ENCODE peak calls at places on chromosomes 13 and 19, in seven cellular contexts. J is PC-9; P is activated CD4-positive, alpha-beta T cell treated with anti-CD3 and anti-CD28 coated beads for 48 hours; K is NCI-H1436 treated with DMSO at 0.1 percent for 48 hours; N is HT1080; I is left ventricle myocardium superior; Q is A172. O is an unnamed sample.

GRCh38 chr19:58386166-58386575 is 898 bp upstream of the RPS5 start:
- DNase-seq in P (no peak), K (no peak), I (peak), N (no peak), Q (no peak), J (no peak), O (no peak)

GRCh38 chr19:41149831-41150230 is 35.6 kb downstream of the CYP2F1 start:
- DNase-seq in I (no peak), N (no peak), P (no peak), J (no peak), K (no peak), Q (no peak), O (no peak)

GRCh38 chr13:88937381-88937780 is 1266.2 kb downstream of the SLITRK5 start:
- DNase-seq in N (no peak), J (no peak), K (no peak), I (no peak), Q (no peak), P (no peak), O (no peak)

GRCh38 chr13:72341904-72342303 is 385.5 kb downstream of the MZT1 start:
- DNase-seq in N (no peak), Q (no peak), P (no peak), K (no peak), I (no peak), J (no peak), O (no peak)

GRCh38 chr13:109883181-109884180 is 97.1 kb upstream of the IRS2 start:
- DNase-seq in J (no peak), N (no peak), P (no peak), Q (peak), K (no peak), I (no peak), O (no peak)

GRCh38 chr19:33438987-33439781 is 65.7 kb downstream of the CEBPG start:
- DNase-seq in P (no peak), Q (no peak), I (no peak), N (no peak), J (no peak), K (no peak), O (no peak)

GRCh38 chr13:25310891-25311290 is 9.5 kb downstream of the NUP58 start:
- DNase-seq in Q (no peak), P (no peak), I (no peak), K (no peak), J (no peak), N (no peak), O (no peak)

GRCh38 chr13:43268632-43269031 is 245.2 kb downstream of the DNAJC15 start:
- DNase-seq in P (no peak), I (no peak), J (no peak), Q (no peak), K (no peak), N (no peak), O (no peak)

GRCh38 chr13:112236539-112237197 is 139.5 kb upstream of the SPACA7 start:
- DNase-seq in K (no peak), J (no peak), Q (no peak), N (no peak), P (no peak), I (no peak), O (no peak)

GRCh38 chr13:101654916-101655315 is 202.4 kb downstream of the ITGBL1 start:
- DNase-seq in Q (peak), I (no peak), N (no peak), K (no peak), J (no peak), P (no peak), O (no peak)

GRCh38 chr13:111005364-111005763 is 90.5 kb upstream of the ANKRD10 start:
- DNase-seq in K (no peak), P (no peak), Q (peak), I (no peak), J (peak), N (peak), O (no peak)

GRCh38 chr13:34805347-34805746 is 136.7 kb upstream of the NBEA start:
- DNase-seq in K (no peak), P (no peak), N (no peak), J (no peak), Q (no peak), I (no peak), O (no peak)

GRCh38 chr13:66520511-66521390 is 709.4 kb downstream of the PCDH9 start:
- DNase-seq in I (no peak), N (no peak), Q (no peak), K (no peak), J (no peak), P (no peak), O (no peak)

GRCh38 chr19:17180997-17181702 is 34.0 kb upstream of the USE1 start:
- DNase-seq in I (no peak), N (no peak), J (no peak), K (no peak), P (no peak), Q (no peak), O (no peak)

GRCh38 chr13:85277753-85278152 is 521.5 kb downstream of the SLITRK6 start:
- DNase-seq in K (no peak), Q (peak), J (no peak), N (peak), P (no peak), I (no peak), O (peak)

GRCh38 chr19:41531438-41532311 is 44.3 kb upstream of the CEACAM21 start:
- DNase-seq in Q (peak), J (no peak), P (peak), K (no peak), N (peak), I (peak), O (no peak)

GRCh38 chr13:97221989-97222700 is at the start of gene MBNL2:
- DNase-seq in K (peak), P (peak), Q (peak), N (peak), I (peak), J (peak), O (peak)